ENCODE peak calls at places on chromosome 20, in eight cellular contexts. V, B, P, E, H, W, D and U are unnamed samples.

GRCh38 chr20:12670292-12670691 is 338.5 kb upstream of the SPTLC3 start:
- DNase-seq in V (no peak), B (no peak), P (no peak), E (no peak), H (no peak), W (no peak), D (no peak), U (no peak)

GRCh38 chr20:11204926-11205768 is 531.3 kb upstream of the JAG1 start:
- DNase-seq in V (peak), B (peak), P (peak), E (peak), H (peak), W (peak), D (peak), U (peak)

GRCh38 chr20:41580384-41580783 is 37.8 kb downstream of the CHD6 start:
- DNase-seq in V (no peak), B (no peak), P (no peak), E (no peak), H (no peak), W (no peak), D (no peak), U (no peak)

GRCh38 chr20:52974155-52974554 is 2.0 kb downstream of the TSHZ2 start:
- DNase-seq in V (no peak), B (no peak), P (no peak), E (no peak), H (no peak), W (no peak), D (no peak), U (no peak)

GRCh38 chr20:8853805-8854338 is 215.0 kb upstream of the PLCB4 start:
- DNase-seq in V (no peak), B (peak), P (peak), E (peak), H (peak), W (peak), D (peak), U (peak)

GRCh38 chr20:32898721-32899120 is 40.0 kb downstream of the EFCAB8 start:
- DNase-seq in V (no peak), B (no peak), P (peak), E (no peak), H (no peak), W (no peak), D (no peak), U (no peak)

GRCh38 chr20:33664762-33665144 is 2.0 kb upstream of the ACTL10 start:
- DNase-seq in V (no peak), B (no peak), P (no peak), E (no peak), H (no peak), W (no peak), D (no peak), U (peak)

GRCh38 chr20:32477594-32478512 is 107.3 kb downstream of the NOL4L start:
- DNase-seq in V (no peak), B (no peak), P (no peak), E (no peak), H (no peak), W (no peak), D (no peak), U (no peak)

GRCh38 chr20:63692436-63693078 is 3.9 kb upstream of the TNFRSF6B start:
- DNase-seq in V (no peak), B (no peak), P (no peak), E (no peak), H (no peak), W (no peak), D (no peak), U (no peak)

GRCh38 chr20:25038591-25039015 is 19.3 kb downstream of the ACSS1 start:
- DNase-seq in V (no peak), B (no peak), P (no peak), E (no peak), H (no peak), W (no peak), D (no peak), U (no peak)

GRCh38 chr20:25584905-25585704 is at the start of gene NINL:
- DNase-seq in V (no peak), B (peak), P (peak), E (peak), H (no peak), W (peak), D (no peak), U (no peak)

GRCh38 chr20:63533388-63533787 is 3.8 kb downstream of the PTK6 start:
- DNase-seq in V (no peak), B (no peak), P (no peak), E (no peak), H (no peak), W (no peak), D (no peak), U (no peak)

GRCh38 chr20:36881888-36882287 is 6.0 kb downstream of the TLDC2 start:
- DNase-seq in V (no peak), B (no peak), P (no peak), E (no peak), H (no peak), W (no peak), D (no peak), U (no peak)

GRCh38 chr20:36929290-36929689 is 22.2 kb downstream of the SAMHD1 start:
- DNase-seq in V (no peak), B (no peak), P (peak), E (no peak), H (no peak), W (no peak), D (no peak), U (no peak)

GRCh38 chr20:24309596-24309995 is 159.8 kb upstream of the SYNDIG1 start:
- DNase-seq in V (no peak), B (no peak), P (peak), E (no peak), H (no peak), W (no peak), D (no peak), U (no peak)

GRCh38 chr20:63915471-63915870 is 20.5 kb downstream of the DNAJC5 start:
- DNase-seq in V (no peak), B (peak), P (no peak), E (peak), H (no peak), W (no peak), D (no peak), U (no peak)

GRCh38 chr20:20547221-20547875 is 165.1 kb downstream of the RALGAPA2 start:
- DNase-seq in V (no peak), B (no peak), P (peak), E (no peak), H (no peak), W (no peak), D (no peak), U (peak)

GRCh38 chr20:6006603-6006949 is 47.3 kb downstream of the LRRN4 start:
- DNase-seq in V (no peak), B (no peak), P (no peak), E (no peak), H (no peak), W (peak), D (no peak), U (no peak)

GRCh38 chr20:56391037-56391436 is 978 bp downstream of the AURKA start:
- DNase-seq in V (no peak), B (no peak), P (no peak), E (no peak), H (no peak), W (peak), D (no peak), U (peak)

GRCh38 chr20:46439837-46440236 is 33.4 kb upstream of the ELMO2 start:
- DNase-seq in V (no peak), B (no peak), P (no peak), E (no peak), H (no peak), W (no peak), D (no peak), U (no peak)

GRCh38 chr20:54654460-54654859 is 179.1 kb downstream of the DOK5 start:
- DNase-seq in V (no peak), B (no peak), P (no peak), E (no peak), H (no peak), W (no peak), D (no peak), U (no peak)

GRCh38 chr20:54649511-54649962 is 174.1 kb downstream of the DOK5 start:
- DNase-seq in V (peak), B (peak), P (peak), E (peak), H (peak), W (peak), D (peak), U (peak)

GRCh38 chr20:54650201-54650722 is 174.9 kb downstream of the DOK5 start:
- DNase-seq in V (no peak), B (no peak), P (peak), E (no peak), H (no peak), W (no peak), D (no peak), U (no peak)

GRCh38 chr20:54648421-54649142 is 173.2 kb downstream of the DOK5 start:
- DNase-seq in V (no peak), B (no peak), P (no peak), E (no peak), H (no peak), W (no peak), D (no peak), U (no peak)

GRCh38 chr20:54651252-54651651 is 175.9 kb downstream of the DOK5 start:
- DNase-seq in V (no peak), B (no peak), P (no peak), E (no peak), H (no peak), W (no peak), D (no peak), U (no peak)
- TF ChIP-seq CTCF in V (no peak), B (no peak), P (no peak), E (no peak), H (no peak), W (no peak), D (no peak), U (no peak)

GRCh38 chr20:50436052-50436656 is 74.0 kb upstream of the PTPN1 start:
- DNase-seq in V (no peak), B (no peak), P (no peak), E (no peak), H (no peak), W (no peak), D (no peak), U (no peak)

GRCh38 chr20:50438986-50439407 is 71.2 kb upstream of the PTPN1 start:
- DNase-seq in V (no peak), B (no peak), P (peak), E (no peak), H (peak), W (no peak), D (no peak), U (no peak)

GRCh38 chr20:50436696-50437095 is 73.5 kb upstream of the PTPN1 start:
- DNase-seq in V (no peak), B (no peak), P (no peak), E (no peak), H (no peak), W (no peak), D (no peak), U (no peak)

GRCh38 chr20:50442526-50442925 is 67.7 kb upstream of the PTPN1 start:
- DNase-seq in V (no peak), B (no peak), P (no peak), E (no peak), H (no peak), W (no peak), D (no peak), U (no peak)

DNA sequence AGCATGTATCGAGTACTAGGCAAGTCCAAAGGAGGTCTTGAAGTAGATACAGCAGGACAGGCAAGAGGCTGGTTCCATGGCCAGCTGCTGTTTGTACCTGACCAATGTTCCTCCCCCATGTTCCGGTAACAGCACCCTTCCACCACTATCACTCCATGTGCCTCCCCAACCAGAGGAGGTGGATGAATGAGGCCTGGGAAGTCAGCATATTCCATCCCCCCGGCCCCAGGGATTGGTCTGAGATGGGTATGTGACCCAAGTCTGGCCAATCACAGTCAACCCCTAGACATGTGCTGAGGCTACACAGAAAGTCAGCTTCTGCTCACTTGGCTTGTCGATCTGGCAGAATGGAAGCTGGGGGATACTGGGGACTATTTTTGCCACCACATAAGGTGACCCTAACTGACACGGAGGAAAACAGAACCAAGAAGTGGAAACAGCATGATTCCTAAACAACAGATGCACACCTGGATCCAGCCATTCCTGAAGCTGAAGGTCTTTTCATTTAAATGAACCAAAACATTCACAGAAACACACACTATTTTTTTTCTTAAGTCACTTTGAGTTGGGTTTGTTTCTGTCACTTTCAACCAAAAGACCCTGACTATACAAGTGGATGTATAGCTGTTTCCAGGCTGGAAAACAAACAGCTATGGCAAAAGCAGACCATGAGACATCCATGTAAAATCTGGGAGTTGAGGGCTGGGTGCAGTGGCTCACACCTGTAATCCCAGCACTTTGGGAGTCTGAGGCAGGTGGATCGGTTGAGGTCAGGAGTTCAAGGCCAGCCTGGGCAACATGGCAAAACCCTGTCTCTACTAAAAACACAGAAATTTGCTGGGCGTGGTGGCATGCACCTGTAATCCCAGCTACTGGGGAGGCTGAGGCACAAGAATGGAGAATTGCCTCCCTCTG is 70.4 kb upstream of the PTPN1 start:
- DNase-seq in V (no peak), B (no peak), P (no peak), E (no peak), H (peak), W (no peak), D (no peak), U (no peak)
- TF ChIP-seq POLR2A in V (no peak), B (no peak), P (no peak), E (no peak), H (no peak), W (no peak), D (no peak), U (no peak)

DNA sequence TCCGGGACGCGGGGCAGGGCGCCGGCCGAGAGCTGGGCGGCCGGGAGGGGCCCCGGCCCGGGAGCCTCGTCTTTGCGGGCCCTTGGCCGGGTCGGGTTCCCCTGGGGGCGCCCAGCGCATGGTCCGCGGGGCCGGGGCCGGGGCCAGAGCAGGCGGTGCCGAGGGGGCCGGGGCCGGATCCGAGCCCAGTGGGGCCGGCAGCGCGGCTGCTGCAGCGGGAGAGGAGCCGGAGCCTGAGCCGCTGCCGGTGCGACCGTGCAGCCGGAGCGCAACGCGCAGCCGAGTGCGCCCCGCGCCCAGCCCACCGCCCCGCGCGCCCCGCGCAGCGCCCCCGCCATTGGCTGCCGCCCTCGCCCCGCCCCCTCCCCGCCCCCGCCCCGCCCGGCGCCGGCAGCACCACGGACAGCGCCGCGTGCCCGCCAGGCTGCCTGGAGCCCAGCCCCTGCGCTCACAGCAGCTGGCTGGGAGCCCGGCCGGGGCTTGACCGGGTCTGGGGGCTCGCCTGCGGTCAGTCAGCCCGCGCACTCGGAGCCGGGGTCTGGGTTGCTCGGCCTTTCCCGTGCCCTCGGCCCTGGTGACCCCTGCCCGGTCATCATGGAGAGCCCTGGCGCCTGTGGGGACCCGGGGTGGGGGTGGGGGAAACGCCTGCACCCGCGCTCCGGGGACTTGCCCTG is at the start of gene HRH3:
- DNase-seq in V (no peak), B (no peak), P (no peak), E (peak), H (no peak), W (no peak), D (no peak), U (peak)
- H3K4me3 ChIP-seq in V (peak), B (peak), P (peak), E (no peak), H (no peak), W (peak), D (no peak), U (no peak)

GRCh38 chr20:1734269-1734858 is 76.8 kb upstream of the SIRPG start:
- DNase-seq in V (no peak), B (no peak), P (no peak), E (no peak), H (no peak), W (peak), D (no peak), U (peak)
- TF ChIP-seq CTCF in V (no peak), B (no peak), P (no peak), E (no peak), H (no peak), W (no peak), D (no peak), U (no peak)

GRCh38 chr20:3045816-3046676 is at the start of gene MRPS26:
- DNase-seq in V (peak), B (peak), P (peak), E (peak), H (peak), W (peak), D (peak), U (peak)
- TF ChIP-seq POLR2A in V (no peak), B (no peak), P (no peak), E (peak), H (peak), W (peak), D (no peak), U (peak)

GRCh38 chr20:58839991-58840747 is 10.5 kb downstream of the GNAS-AS1 start:
- DNase-seq in V (no peak), B (no peak), P (no peak), E (no peak), H (no peak), W (no peak), D (no peak), U (no peak)
- H3K4me3 ChIP-seq in V (no peak), B (peak), P (no peak), E (no peak), H (no peak), W (no peak), D (no peak), U (no peak)

DNA sequence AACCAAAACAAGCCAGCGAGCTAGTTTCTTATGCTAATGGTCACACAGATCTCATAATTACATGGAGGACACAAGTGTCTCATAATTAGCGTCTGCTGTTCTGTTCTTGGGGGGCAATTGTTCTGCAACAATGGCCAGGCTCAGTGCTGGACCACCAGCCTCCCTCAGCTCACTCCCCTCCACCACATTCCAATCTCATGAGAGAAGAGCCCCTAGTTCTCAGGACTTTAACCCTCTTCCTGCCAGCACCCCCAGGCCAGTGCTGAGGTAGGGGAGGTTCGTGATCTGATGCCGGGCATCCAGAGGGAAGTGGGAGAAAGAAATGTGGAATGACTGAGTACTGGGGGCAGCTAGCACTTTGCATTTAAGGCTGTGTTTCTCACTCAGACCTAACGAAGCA is 20.1 kb upstream of the TOX2 start:
- DNase-seq in V (no peak), B (no peak), P (no peak), E (no peak), H (no peak), W (no peak), D (no peak), U (no peak)
- TF ChIP-seq CTCF in V (no peak), B (no peak), P (no peak), E (no peak), H (no peak), W (no peak), D (no peak), U (no peak)

GRCh38 chr20:1711266-1711665 is 53.7 kb upstream of the SIRPG start:
- DNase-seq in V (no peak), B (no peak), P (no peak), E (no peak), H (no peak), W (no peak), D (no peak), U (no peak)

GRCh38 chr20:1707588-1708449 is 50.2 kb upstream of the SIRPG start:
- DNase-seq in V (no peak), B (no peak), P (no peak), E (no peak), H (no peak), W (no peak), D (no peak), U (peak)

GRCh38 chr20:1712634-1713625 is 55.4 kb upstream of the SIRPG start:
- DNase-seq in V (no peak), B (no peak), P (no peak), E (no peak), H (no peak), W (no peak), D (no peak), U (no peak)

GRCh38 chr20:1711826-1712601 is 54.4 kb upstream of the SIRPG start:
- DNase-seq in V (no peak), B (no peak), P (no peak), E (no peak), H (no peak), W (no peak), D (no peak), U (no peak)

GRCh38 chr20:1710484-1710883 is 52.9 kb upstream of the SIRPG start:
- DNase-seq in V (no peak), B (no peak), P (no peak), E (no peak), H (no peak), W (no peak), D (no peak), U (no peak)
- TF ChIP-seq POLR2A in V (no peak), B (no peak), P (no peak), E (no peak), H (no peak), W (no peak), D (no peak), U (no peak)